ENCODE peak calls at places on chromosomes 7 and 10, in six cellular contexts. Y is PC-9; P is AG04450; V is cardiac muscle cell; X is CD4-positive, alpha-beta memory T cell; Q is iPS DF 6.9. A is an unnamed sample. For H3K27me3 and H3K9me3, the result is how much of the 10 kb centered on the place peaks cover.

GRCh38 chr7:16589895-16590294 is 55.7 kb downstream of the ANKMY2 start:
- DNase-seq in Y (no peak), P (no peak), V (no peak), X (no peak), Q (no peak), A (no peak)

GRCh38 chr7:18123508-18124239 is 96.0 kb upstream of the PRPS1L1 start:
- DNase-seq in Y (no peak), P (no peak), V (no peak), X (no peak), Q (no peak), A (no peak)

GRCh38 chr10:46305986-46306385 is 19.2 kb downstream of the ANTXRL start:
- DNase-seq in Y (peak), P (no peak), V (no peak), X (no peak), Q (no peak), A (no peak)

GRCh38 chr10:76337641-76338040 is 906.2 kb downstream of the LRMDA start:
- DNase-seq in Y (no peak), P (peak), V (no peak), X (no peak), Q (no peak), A (peak)

GRCh38 chr10:24333736-24334135 is 124.8 kb downstream of the KIAA1217 start:
- DNase-seq in Y (no peak), P (no peak), V (peak), X (no peak), Q (no peak), A (no peak)

GRCh38 chr10:43091846-43092245 is 15.0 kb downstream of the RET start:
- DNase-seq in Y (peak), P (no peak), V (no peak), X (no peak), Q (no peak), A (no peak)

GRCh38 chr10:32054087-32054486 is 2.1 kb downstream of the KIF5B start:
- DNase-seq in Y (no peak), P (peak), V (peak), X (no peak), Q (no peak), A (peak)

GRCh38 chr7:153381275-153382119 is 621.9 kb downstream of the ACTR3B start:
- DNase-seq in Y (no peak), P (no peak), V (no peak), X (no peak), Q (peak), A (peak)

GRCh38 chr10:118800920-118801319 is 46.1 kb upstream of the CACUL1 start:
- DNase-seq in Y (no peak), P (no peak), V (peak), X (peak), Q (no peak), A (no peak)

GRCh38 chr10:102612964-102613275 is 31.4 kb upstream of the TRIM8 start:
- DNase-seq in Y (no peak), P (no peak), V (no peak), X (peak), Q (no peak), A (no peak)

GRCh38 chr10:60417898-60418297 is 28.2 kb upstream of the ANK3 start:
- DNase-seq in Y (peak), P (no peak), V (no peak), X (no peak), Q (no peak), A (no peak)

GRCh38 chr10:17474595-17474994 is 20.2 kb upstream of the ST8SIA6 start:
- DNase-seq in Y (no peak), P (no peak), V (peak), X (no peak), Q (no peak), A (no peak)

GRCh38 chr10:91271886-91272285 is 51.4 kb downstream of the PCGF5 start:
- DNase-seq in Y (no peak), P (no peak), V (no peak), X (no peak), Q (no peak), A (no peak)

GRCh38 chr7:46948776-46949175 is 633.1 kb downstream of the TNS3 start:
- DNase-seq in Y (no peak), P (no peak), V (no peak), X (no peak), Q (no peak), A (no peak)

GRCh38 chr7:50662059-50662689 is 97.0 kb upstream of the DDC start:
- DNase-seq in Y (no peak), P (no peak), V (no peak), X (no peak), Q (no peak), A (no peak)

GRCh38 chr7:104862719-104863118 is 151.3 kb upstream of the KMT2E start:
- DNase-seq in Y (no peak), P (no peak), V (peak), X (no peak), Q (no peak), A (no peak)

GRCh38 chr10:86520871-86521619 is 547 bp downstream of the WAPL start:
- DNase-seq in Y (peak), P (no peak), V (peak), X (no peak), Q (no peak), A (peak)

GRCh38 chr7:47816647-47817046 is 131.6 kb downstream of the PKD1L1 start:
- DNase-seq in Y (no peak), P (no peak), V (no peak), X (no peak), Q (no peak), A (peak)

GRCh38 chr10:4281207-4281825 is 496.3 kb upstream of the KLF6 start:
- DNase-seq in Y (no peak), P (no peak), V (no peak), X (no peak), Q (no peak), A (peak)

GRCh38 chr7:98733036-98733435 is 116.0 kb downstream of the NPTX2 start:
- DNase-seq in Y (no peak), P (no peak), V (peak), X (peak), Q (peak), A (peak)

GRCh38 chr7:1103789-1104513 is 16.0 kb downstream of the GPER1 start:
- DNase-seq in Y (no peak), P (no peak), V (no peak), X (no peak), Q (no peak), A (no peak)

GRCh38 chr10:6173203-6173602 is 29.5 kb upstream of the PFKFB3 start:
- DNase-seq in Y (no peak), P (no peak), V (no peak), X (peak), Q (no peak), A (no peak)

GRCh38 chr7:1694981-1695511 is 25.0 kb downstream of the ELFN1 start:
- DNase-seq in Y (no peak), P (no peak), V (no peak), X (no peak), Q (no peak), A (no peak)

GRCh38 chr10:13311177-13311575 is 11.3 kb upstream of the PHYH start:
- DNase-seq in Y (no peak), P (no peak), V (no peak), X (no peak), Q (no peak), A (peak)

GRCh38 chr7:91632234-91632947 is 248.1 kb downstream of the MTERF1 start:
- DNase-seq in Y (no peak), P (no peak), V (no peak), X (no peak), Q (no peak), A (no peak)

GRCh38 chr7:50782376-50783208 is at the start of gene GRB10:
- DNase-seq in Y (no peak), P (no peak), V (peak), X (peak), Q (no peak), A (no peak)

GRCh38 chr10:97047788-97048187 is 138.0 kb downstream of the SLIT1 start:
- DNase-seq in Y (no peak), P (no peak), V (no peak), X (no peak), Q (no peak), A (no peak)

GRCh38 chr7:11716185-11716584 is 115.8 kb downstream of the THSD7A start:
- DNase-seq in Y (no peak), P (no peak), V (peak), X (no peak), Q (no peak), A (no peak)

GRCh38 chr7:135253851-135254815 is 20.5 kb downstream of the STRA8 start:
- DNase-seq in Y (peak), P (peak), V (peak), X (no peak), Q (no peak), A (peak)

GRCh38 chr10:84114088-84114667 is 25.1 kb upstream of the GHITM start:
- DNase-seq in Y (no peak), P (no peak), V (peak), X (no peak), Q (no peak), A (no peak)

GRCh38 chr7:33982425-33982786 is 77.1 kb downstream of the BMPER start:
- DNase-seq in Y (no peak), P (no peak), V (peak), X (no peak), Q (peak), A (no peak)

GRCh38 chr7:102175423-102176170 is 111.1 kb upstream of the SH2B2 start:
- DNase-seq in Y (no peak), P (no peak), V (no peak), X (no peak), Q (no peak), A (no peak)

GRCh38 chr10:97210576-97210975 is 24.8 kb upstream of the SLIT1 start:
- DNase-seq in Y (no peak), P (peak), V (peak), X (peak), Q (peak), A (peak)

GRCh38 chr7:131945313-131945831 is 388.9 kb upstream of the PODXL start:
- DNase-seq in Y (no peak), P (no peak), V (peak), X (no peak), Q (peak), A (peak)

GRCh38 chr7:74051193-74051592 is 23.2 kb downstream of the ELN start:
- DNase-seq in Y (no peak), P (no peak), V (peak), X (no peak), Q (no peak), A (no peak)

GRCh38 chr10:13099144-13099665 is 758 bp upstream of the OPTN start:
- DNase-seq in Y (peak), P (no peak), V (peak), X (peak), Q (peak), A (peak)

GRCh38 chr10:17785276-17785935 is 23.7 kb upstream of the MRC1 start:
- DNase-seq in Y (no peak), P (no peak), V (no peak), X (no peak), Q (no peak), A (no peak)

DNA sequence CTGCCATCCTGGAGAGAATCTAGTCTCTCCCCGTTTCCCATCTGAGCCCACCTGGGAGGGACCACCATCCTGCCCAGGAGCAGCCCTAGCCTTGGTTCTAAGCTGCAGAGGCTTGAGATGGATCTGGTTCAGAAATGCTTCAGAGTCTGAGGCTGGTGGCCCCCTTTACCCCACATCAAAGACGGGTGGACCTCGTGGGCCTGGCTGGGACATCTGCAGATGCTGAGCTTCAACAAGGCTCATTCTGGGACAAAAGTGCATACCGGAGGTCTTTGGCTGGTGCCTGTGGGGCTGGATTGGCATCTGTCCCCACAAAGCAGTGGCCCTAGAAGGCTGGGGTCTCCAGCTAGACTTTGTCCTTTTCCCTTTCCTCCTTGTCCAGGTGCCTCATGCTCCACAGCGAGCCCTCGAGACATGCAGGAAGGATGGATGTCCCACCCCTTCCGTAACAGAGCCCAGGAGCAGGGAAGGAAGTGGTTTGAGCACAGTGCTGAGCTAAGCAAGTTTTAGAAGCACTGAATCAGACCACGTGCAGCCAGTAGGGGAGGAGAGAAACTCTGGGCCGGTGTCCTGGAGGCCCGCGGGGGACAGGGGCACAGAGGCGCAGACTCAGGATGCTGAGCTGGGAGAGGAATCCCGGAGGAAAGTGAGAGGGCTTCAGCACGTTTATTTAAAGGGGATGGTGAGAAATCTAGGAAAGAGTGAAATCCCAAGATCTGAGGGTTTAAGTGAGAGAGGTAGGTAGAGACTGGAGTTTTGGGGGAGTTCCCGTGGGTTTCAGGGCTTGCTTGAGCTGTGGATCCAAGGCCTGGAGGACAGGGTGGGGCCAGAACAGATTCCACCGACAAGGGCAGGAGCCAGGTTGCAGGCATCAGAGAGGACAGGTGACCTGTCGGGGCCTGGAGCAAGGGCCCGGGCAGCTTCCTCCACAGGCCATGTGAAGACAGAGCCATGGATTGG is 4.6 kb upstream of the IRF5 start:
- DNase-seq in Y (no peak), P (no peak), V (peak), X (peak), Q (no peak), A (no peak)
- H3K4me3 ChIP-seq in Y (no peak), P (no peak), V (no peak), X (peak), Q (no peak), A (no peak)

GRCh38 chr7:151166629-151167196 is 781 bp downstream of the GBX1 start:
- DNase-seq in Y (no peak), P (no peak), V (no peak), X (no peak), Q (no peak), A (no peak)
- H3K27me3 ChIP-seq in Y (half or more), P (half or more), V (half or more), X (under half), Q (under half), A (under half)

GRCh38 chr7:120760050-120760449 is 97.9 kb downstream of the TSPAN12 start:
- DNase-seq in Y (no peak), P (no peak), V (no peak), X (no peak), Q (no peak), A (no peak)
- H3K9me3 ChIP-seq in Y (under half), P (under half), V (under half), X (under half), Q (under half), A (under half)

DNA sequence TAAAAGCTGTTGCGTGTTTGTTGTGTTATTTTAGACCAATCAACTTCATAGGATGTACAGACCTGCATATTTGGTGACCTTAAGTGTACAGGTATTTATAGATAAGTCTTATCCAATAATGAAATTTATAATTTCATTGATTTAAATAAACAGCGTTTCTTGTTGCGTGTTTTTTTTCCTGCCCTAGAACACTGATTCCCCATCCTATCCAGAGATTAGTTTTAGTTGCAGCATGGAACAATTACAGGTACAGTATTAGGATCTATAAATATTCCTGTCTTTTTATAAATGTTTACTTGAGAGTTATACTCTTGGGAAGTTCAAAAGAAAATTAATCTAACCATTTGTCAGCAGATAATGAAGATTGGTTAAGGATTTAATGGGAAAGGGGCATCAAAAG is 2.1 kb upstream of the BMI1 start:
- DNase-seq in Y (no peak), P (no peak), V (no peak), X (no peak), Q (no peak), A (no peak)
- H3K4me3 ChIP-seq in Y (no peak), P (no peak), V (no peak), X (no peak), Q (no peak), A (no peak)

GRCh38 chr10:93566435-93567276 is at the start of gene FFAR4:
- DNase-seq in Y (peak), P (no peak), V (peak), X (no peak), Q (no peak), A (peak)
- H3K27me3 ChIP-seq in Y (under half), P (half or more), V (half or more), X (under half), Q (half or more), A (under half)